ENCODE peak calls at places on chromosomes 12 and 14, in four cellular contexts. One of them, this sample, is unnamed.

GRCh38 chr14:37864861-37865718 is 269.7 kb downstream of the TTC6 start:
- DNase-seq in left lung: no peak
- DNase-seq in BE2C: no peak
- DNase-seq in natural killer cell: no peak
- DNase-seq in this sample: no peak

GRCh38 chr12:25328082-25328712 is 77.5 kb upstream of the KRAS start:
- DNase-seq in left lung: no peak
- DNase-seq in BE2C: no peak
- DNase-seq in natural killer cell: no peak
- DNase-seq in this sample: no peak

GRCh38 chr12:4119157-4119761 is 154.3 kb upstream of the CCND2 start:
- DNase-seq in left lung: no peak
- DNase-seq in BE2C: no peak
- DNase-seq in natural killer cell: no peak
- DNase-seq in this sample: no peak

GRCh38 chr12:8012910-8013309 is 19.6 kb upstream of the FOXJ2 start:
- DNase-seq in left lung: no peak
- DNase-seq in BE2C: no peak
- DNase-seq in natural killer cell: no peak
- DNase-seq in this sample: no peak

GRCh38 chr12:117141097-117141898 is 42.1 kb upstream of the TESC start:
- DNase-seq in left lung: peak
- DNase-seq in BE2C: no peak
- DNase-seq in natural killer cell: no peak
- DNase-seq in this sample: no peak

GRCh38 chr12:94977766-94978468 is 25.6 kb downstream of the NDUFA12 start:
- DNase-seq in left lung: no peak
- DNase-seq in BE2C: no peak
- DNase-seq in natural killer cell: no peak
- DNase-seq in this sample: no peak

GRCh38 chr12:25557830-25558436 is 4.8 kb upstream of the LMNTD1 start:
- DNase-seq in left lung: no peak
- DNase-seq in BE2C: peak
- DNase-seq in natural killer cell: no peak
- DNase-seq in this sample: no peak

GRCh38 chr12:48165089-48166031 is 8.0 kb upstream of the ASB8 start:
- DNase-seq in left lung: no peak
- DNase-seq in BE2C: peak
- DNase-seq in natural killer cell: no peak
- DNase-seq in this sample: no peak

GRCh38 chr12:56872366-56872765 is 61.8 kb downstream of the SDR9C7 start:
- DNase-seq in left lung: no peak
- DNase-seq in BE2C: no peak
- DNase-seq in natural killer cell: no peak
- DNase-seq in this sample: no peak

GRCh38 chr12:47910486-47910885 is 5.7 kb upstream of the VDR start:
- DNase-seq in left lung: no peak
- DNase-seq in BE2C: no peak
- DNase-seq in natural killer cell: no peak
- DNase-seq in this sample: no peak

GRCh38 chr12:21248679-21249078 is 86.0 kb downstream of the SLCO1A2 start:
- DNase-seq in left lung: no peak
- DNase-seq in BE2C: no peak
- DNase-seq in natural killer cell: no peak
- DNase-seq in this sample: no peak

GRCh38 chr12:11650279-11650696 is 814 bp downstream of the ETV6 start:
- DNase-seq in left lung: no peak
- DNase-seq in BE2C: peak
- DNase-seq in natural killer cell: no peak
- DNase-seq in this sample: no peak

GRCh38 chr12:122382919-122383350 is 39.5 kb downstream of the CLIP1 start:
- DNase-seq in left lung: no peak
- DNase-seq in BE2C: no peak
- DNase-seq in natural killer cell: no peak
- DNase-seq in this sample: no peak

GRCh38 chr12:128258866-128259555 is 8.0 kb upstream of the TMEM132C start:
- DNase-seq in left lung: no peak
- DNase-seq in BE2C: no peak
- DNase-seq in natural killer cell: no peak
- DNase-seq in this sample: no peak

GRCh38 chr12:4444031-4444430 is 1.6 kb downstream of the FGF6 start:
- DNase-seq in left lung: no peak
- DNase-seq in BE2C: no peak
- DNase-seq in natural killer cell: no peak
- DNase-seq in this sample: no peak

GRCh38 chr12:27970391-27970980 is 2.0 kb downstream of the PTHLH start:
- DNase-seq in left lung: no peak
- DNase-seq in BE2C: peak
- DNase-seq in natural killer cell: no peak
- DNase-seq in this sample: peak

GRCh38 chr12:93767524-93767863 is 90.3 kb downstream of the CRADD start:
- DNase-seq in left lung: no peak
- DNase-seq in BE2C: no peak
- DNase-seq in natural killer cell: no peak
- DNase-seq in this sample: no peak

GRCh38 chr14:71478542-71478941 is 453.7 kb upstream of the RGS6 start:
- DNase-seq in left lung: no peak
- DNase-seq in BE2C: no peak
- DNase-seq in natural killer cell: no peak
- DNase-seq in this sample: no peak

GRCh38 chr12:57237952-57238853 is 8.7 kb downstream of the SHMT2 start:
- DNase-seq in left lung: no peak
- DNase-seq in BE2C: no peak
- DNase-seq in natural killer cell: peak
- DNase-seq in this sample: no peak

GRCh38 chr12:100827901-100828520 is 33.4 kb downstream of the ANO4 start:
- DNase-seq in left lung: no peak
- DNase-seq in BE2C: peak
- DNase-seq in natural killer cell: no peak
- DNase-seq in this sample: no peak

GRCh38 chr12:38053655-38054464 is 262.7 kb upstream of the ALG10B start:
- DNase-seq in left lung: peak
- DNase-seq in BE2C: peak
- DNase-seq in natural killer cell: no peak
- DNase-seq in this sample: no peak

GRCh38 chr12:132446535-132447326 is 43.2 kb upstream of the FBRSL1 start:
- DNase-seq in left lung: no peak
- DNase-seq in BE2C: no peak
- DNase-seq in natural killer cell: no peak
- DNase-seq in this sample: no peak

GRCh38 chr12:53004582-53004981 is 1.7 kb upstream of the EIF4B start:
- DNase-seq in left lung: no peak
- DNase-seq in BE2C: no peak
- DNase-seq in natural killer cell: no peak
- DNase-seq in this sample: no peak

GRCh38 chr14:64410084-64410774 is 22.1 kb downstream of the MTHFD1 start:
- DNase-seq in left lung: no peak
- DNase-seq in BE2C: no peak
- DNase-seq in natural killer cell: no peak
- DNase-seq in this sample: peak

GRCh38 chr12:19643635-19644034 is 204.3 kb downstream of the AEBP2 start:
- DNase-seq in left lung: no peak
- DNase-seq in BE2C: peak
- DNase-seq in natural killer cell: no peak
- DNase-seq in this sample: no peak

GRCh38 chr12:76562158-76562557 is 2.6 kb upstream of the OSBPL8 start:
- DNase-seq in left lung: no peak
- DNase-seq in BE2C: no peak
- DNase-seq in natural killer cell: no peak
- DNase-seq in this sample: no peak

GRCh38 chr12:108629156-108629555 is 4.5 kb downstream of the SELPLG start:
- DNase-seq in left lung: no peak
- DNase-seq in BE2C: no peak
- DNase-seq in natural killer cell: peak
- DNase-seq in this sample: no peak

GRCh38 chr12:108210001-108210400 is 80.9 kb downstream of the WSCD2 start:
- DNase-seq in left lung: no peak
- DNase-seq in BE2C: no peak
- DNase-seq in natural killer cell: no peak
- DNase-seq in this sample: no peak

GRCh38 chr12:51118706-51119105 is 35.3 kb upstream of the CSRNP2 start:
- DNase-seq in left lung: no peak
- DNase-seq in BE2C: no peak
- DNase-seq in natural killer cell: no peak
- DNase-seq in this sample: no peak

GRCh38 chr12:54036620-54037359 is 3.9 kb downstream of the HOXC5 start:
- DNase-seq in left lung: no peak
- DNase-seq in BE2C: peak
- DNase-seq in natural killer cell: no peak
- DNase-seq in this sample: no peak

GRCh38 chr12:113519464-113520191 is 48.0 kb upstream of the LHX5 start:
- DNase-seq in left lung: no peak
- DNase-seq in BE2C: no peak
- DNase-seq in natural killer cell: no peak
- DNase-seq in this sample: no peak

GRCh38 chr12:109762071-109762672 is 48.5 kb downstream of the FAM222A start:
- DNase-seq in left lung: no peak
- DNase-seq in BE2C: peak
- DNase-seq in natural killer cell: peak
- DNase-seq in this sample: no peak

GRCh38 chr12:110137786-110138185 is 13.6 kb downstream of the IFT81 start:
- DNase-seq in left lung: no peak
- DNase-seq in BE2C: no peak
- DNase-seq in natural killer cell: no peak
- DNase-seq in this sample: no peak

GRCh38 chr12:125530876-125531275 is 465.6 kb downstream of the AACS start:
- DNase-seq in left lung: no peak
- DNase-seq in BE2C: no peak
- DNase-seq in natural killer cell: no peak
- DNase-seq in this sample: no peak

GRCh38 chr14:100158566-100159106 is 809 bp downstream of the DEGS2 start:
- DNase-seq in left lung: no peak
- DNase-seq in BE2C: no peak
- DNase-seq in natural killer cell: no peak
- DNase-seq in this sample: no peak

GRCh38 chr12:66633676-66634075 is 45.2 kb downstream of the GRIP1 start:
- DNase-seq in left lung: no peak
- DNase-seq in BE2C: no peak
- DNase-seq in natural killer cell: no peak
- DNase-seq in this sample: no peak

GRCh38 chr12:54017845-54018607 is 9.2 kb downstream of the HOXC8 start:
- DNase-seq in left lung: peak
- DNase-seq in BE2C: peak
- DNase-seq in natural killer cell: peak
- DNase-seq in this sample: no peak

DNA sequence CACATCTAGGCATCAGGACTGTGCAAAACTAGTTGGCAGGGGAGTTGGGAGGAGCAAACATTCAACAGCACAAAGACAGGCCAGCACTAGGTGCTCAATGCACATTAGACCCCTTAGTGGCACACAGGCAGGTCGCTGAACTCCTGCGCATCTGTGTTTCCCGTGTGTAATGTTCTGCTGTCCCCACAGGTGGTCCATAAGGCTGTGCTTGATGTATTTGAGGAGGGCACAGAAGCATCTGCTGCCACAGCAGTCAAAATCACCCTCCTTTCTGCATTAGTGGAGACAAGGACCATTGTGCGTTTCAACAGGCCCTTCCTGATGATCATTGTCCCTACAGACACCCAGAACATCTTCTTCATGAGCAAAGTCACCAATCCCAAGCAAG is 11.2 kb downstream of the SERPINA3 start:
- DNase-seq in left lung: no peak
- DNase-seq in BE2C: no peak
- DNase-seq in natural killer cell: no peak
- DNase-seq in this sample: no peak
- TF ChIP-seq CTCF in left lung: no peak
- TF ChIP-seq CTCF in BE2C: no peak
- TF ChIP-seq CTCF in natural killer cell: no peak
- TF ChIP-seq CTCF in this sample: no peak

GRCh38 chr12:84619053-84619452 is 293.5 kb downstream of the SLC6A15 start:
- DNase-seq in left lung: no peak
- DNase-seq in BE2C: no peak
- DNase-seq in natural killer cell: no peak
- DNase-seq in this sample: no peak
- TF ChIP-seq CTCF in left lung: no peak
- TF ChIP-seq CTCF in BE2C: peak
- TF ChIP-seq CTCF in natural killer cell: no peak
- TF ChIP-seq CTCF in this sample: peak

DNA sequence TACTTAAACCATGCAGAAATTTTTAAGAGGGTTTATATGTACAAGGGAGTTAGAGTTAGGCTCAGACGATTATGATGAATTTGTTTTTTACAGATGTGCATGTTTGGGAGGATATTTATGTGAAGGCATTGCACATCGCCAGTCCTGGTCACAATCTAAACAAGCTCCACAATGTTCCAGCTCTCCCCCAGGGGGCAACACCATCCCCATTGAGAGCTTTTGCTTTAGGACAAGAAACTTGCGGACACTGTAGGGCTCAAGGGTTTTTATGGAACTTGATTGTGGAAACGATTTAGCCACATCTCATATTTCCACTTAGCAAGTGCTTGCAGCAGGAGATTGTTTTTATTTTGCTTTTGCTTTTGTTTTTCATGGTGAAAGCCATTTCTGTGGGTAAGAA is 276.8 kb upstream of the SRRM4 start:
- DNase-seq in left lung: no peak
- DNase-seq in BE2C: no peak
- DNase-seq in natural killer cell: no peak
- DNase-seq in this sample: no peak
- TF ChIP-seq CTCF in left lung: no peak
- TF ChIP-seq CTCF in BE2C: peak
- TF ChIP-seq CTCF in natural killer cell: no peak
- TF ChIP-seq CTCF in this sample: no peak

GRCh38 chr12:49295087-49296001 is at the start of gene PRPH:
- DNase-seq in left lung: no peak
- DNase-seq in BE2C: peak
- DNase-seq in natural killer cell: no peak
- DNase-seq in this sample: no peak
- TF ChIP-seq CTCF in left lung: no peak
- TF ChIP-seq CTCF in BE2C: peak
- TF ChIP-seq CTCF in natural killer cell: no peak
- TF ChIP-seq CTCF in this sample: peak

GRCh38 chr14:53180272-53181221 is 27.4 kb upstream of the DDHD1 start:
- DNase-seq in left lung: no peak
- DNase-seq in BE2C: peak
- DNase-seq in natural killer cell: no peak
- DNase-seq in this sample: no peak
- TF ChIP-seq CTCF in left lung: no peak
- TF ChIP-seq CTCF in BE2C: peak
- TF ChIP-seq CTCF in natural killer cell: no peak
- TF ChIP-seq CTCF in this sample: peak

This sample was measured in progenitor cell of endocrine pancreas.